ENCODE peak calls at places on chromosome 12, in five cellular contexts. K, J, P, E and Q are unnamed samples.
A peak's percentile ranks its signal among the peaks of the same experiment; 100 is the strongest.

GRCh38 chr12:99370742-99371141 is 276.8 kb upstream of the GARIN6 start:
- DNase-seq in E (no peak), P (no peak), K (no peak), J (no peak), Q (no peak)

GRCh38 chr12:94100990-94101901 is 47.1 kb upstream of the PLXNC1 start:
- DNase-seq in J (peak; percentile 69), K (peak; percentile 84), P (peak; percentile 69), E (peak; percentile 85), Q (peak; percentile 80)

GRCh38 chr12:67430708-67431335 is 161.7 kb downstream of the CAND1 start:
- DNase-seq in K (peak; percentile 68), E (no peak), P (no peak), J (peak; percentile 10), Q (no peak)

GRCh38 chr12:3277261-3277943 is 200.2 kb downstream of the TSPAN9 start:
- DNase-seq in P (no peak), K (no peak), J (no peak), E (no peak), Q (peak; percentile 97)

GRCh38 chr12:23895792-23896218 is 53.7 kb downstream of the SOX5 start:
- DNase-seq in E (no peak), J (peak; percentile 5), K (no peak), P (no peak), Q (no peak)

GRCh38 chr12:115799610-115800009 is 477.9 kb downstream of the MED13L start:
- DNase-seq in K (no peak), P (no peak), E (no peak), J (no peak), Q (no peak)

GRCh38 chr12:65280306-65280705 is 1.8 kb downstream of the MSRB3 start:
- DNase-seq in E (no peak), K (no peak), J (no peak), P (no peak), Q (no peak)

GRCh38 chr12:14571779-14572178 is 4.1 kb upstream of the PLBD1 start:
- DNase-seq in J (no peak), E (no peak), P (no peak), K (no peak), Q (no peak)

GRCh38 chr12:40107803-40108620 is 2.1 kb upstream of the SLC2A13 start:
- DNase-seq in E (no peak), J (no peak), P (no peak), K (no peak), Q (no peak)

GRCh38 chr12:129337413-129337812 is 484.1 kb downstream of the GLT1D1 start:
- DNase-seq in J (no peak), E (no peak), K (no peak), P (no peak), Q (no peak)

GRCh38 chr12:77382096-77382742 is 316.9 kb upstream of the E2F7 start:
- DNase-seq in P (no peak), J (no peak), E (no peak), K (no peak), Q (no peak)

GRCh38 chr12:5473076-5473475 is 41.2 kb downstream of the NTF3 start:
- DNase-seq in J (no peak), P (no peak), K (no peak), E (no peak), Q (no peak)